ENCODE peak calls at places on chromosomes 3 and 15, in six cellular contexts. H is effector memory CD4-positive, alpha-beta T cell; G is ascending aorta; S is BJ; F is neural progenitor cell; A is NT2/D1. C is an unnamed sample.
A peak's percentile ranks its signal among the peaks of the same experiment; 100 is the strongest.

GRCh38 chr15:45372032-45372995 is 6.0 kb downstream of the GATM start:
- DNase-seq in H (no peak), G (no peak), S (no peak), F (no peak), A (no peak), C (no peak)

GRCh38 chr3:140699516-140700231 is 21.8 kb downstream of the TRIM42 start:
- DNase-seq in H (no peak), G (no peak), S (no peak), F (no peak), A (no peak), C (no peak)

GRCh38 chr3:134708025-134708597 is 57.3 kb upstream of the KY start:
- DNase-seq in H (no peak), G (no peak), S (no peak), F (no peak), A (no peak), C (no peak)

GRCh38 chr15:86879250-86880229 is 799.9 kb downstream of the AGBL1 start:
- DNase-seq in H (no peak), G (no peak), S (no peak), F (no peak), A (no peak), C (no peak)

GRCh38 chr15:79140846-79141570 is 50.4 kb upstream of the RASGRF1 start:
- DNase-seq in H (no peak), G (no peak), S (no peak), F (no peak), A (no peak), C (no peak)

GRCh38 chr15:88656760-88657221 is 18.0 kb downstream of the ISG20 start:
- DNase-seq in H (no peak), G (no peak), S (no peak), F (no peak), A (no peak), C (no peak)

GRCh38 chr3:70943886-70944285 is 631.4 kb upstream of the MDFIC2 start:
- DNase-seq in H (no peak), G (no peak), S (no peak), F (no peak), A (no peak), C (no peak)

GRCh38 chr3:7567160-7567559 is 706.2 kb downstream of the GRM7 start:
- DNase-seq in H (no peak), G (no peak), S (no peak), F (no peak), A (no peak), C (no peak)

GRCh38 chr3:56154297-56154696 is 314.0 kb downstream of the ERC2 start:
- DNase-seq in H (no peak), G (no peak), S (no peak), F (no peak), A (no peak), C (no peak)

GRCh38 chr3:32502089-32502943 is at the start of gene CMTM6:
- DNase-seq in H (peak; percentile 65), G (peak; percentile 21), S (no peak), F (peak; percentile 91), A (peak; percentile 60), C (peak; percentile 90)

GRCh38 chr15:80437492-80437891 is 33.3 kb downstream of the ARNT2 start:
- DNase-seq in H (no peak), G (no peak), S (no peak), F (no peak), A (no peak), C (no peak)

GRCh38 chr3:152405915-152406802 is 137.4 kb downstream of the MBNL1 start:
- DNase-seq in H (no peak), G (no peak), S (peak; percentile 95), F (no peak), A (no peak), C (peak; percentile 92)

GRCh38 chr3:108780235-108780634 is 23.0 kb upstream of the RETNLB start:
- DNase-seq in H (peak; percentile 4), G (no peak), S (no peak), F (no peak), A (no peak), C (no peak)
- H3K4me3 ChIP-seq in H (no peak overlapping the region), G (no peak overlapping the region), S (no peak overlapping the region), F (no peak overlapping the region), A (no peak overlapping the region), C (no peak overlapping the region)

GRCh38 chr15:43006991-43007390 is 86.4 kb upstream of the TTBK2 start:
- DNase-seq in H (no peak), G (no peak), S (no peak), F (no peak), A (no peak), C (no peak)
- H3K36me3 ChIP-seq in H (peaks cover 22% of the 10 kb centered on the region), G (peaks cover 56% of the 10 kb centered on the region), S (peaks cover 15% of the 10 kb centered on the region), F (peaks cover 11% of the 10 kb centered on the region), A (peaks cover 60% of the 10 kb centered on the region), C (peaks cover 27% of the 10 kb centered on the region)

DNA sequence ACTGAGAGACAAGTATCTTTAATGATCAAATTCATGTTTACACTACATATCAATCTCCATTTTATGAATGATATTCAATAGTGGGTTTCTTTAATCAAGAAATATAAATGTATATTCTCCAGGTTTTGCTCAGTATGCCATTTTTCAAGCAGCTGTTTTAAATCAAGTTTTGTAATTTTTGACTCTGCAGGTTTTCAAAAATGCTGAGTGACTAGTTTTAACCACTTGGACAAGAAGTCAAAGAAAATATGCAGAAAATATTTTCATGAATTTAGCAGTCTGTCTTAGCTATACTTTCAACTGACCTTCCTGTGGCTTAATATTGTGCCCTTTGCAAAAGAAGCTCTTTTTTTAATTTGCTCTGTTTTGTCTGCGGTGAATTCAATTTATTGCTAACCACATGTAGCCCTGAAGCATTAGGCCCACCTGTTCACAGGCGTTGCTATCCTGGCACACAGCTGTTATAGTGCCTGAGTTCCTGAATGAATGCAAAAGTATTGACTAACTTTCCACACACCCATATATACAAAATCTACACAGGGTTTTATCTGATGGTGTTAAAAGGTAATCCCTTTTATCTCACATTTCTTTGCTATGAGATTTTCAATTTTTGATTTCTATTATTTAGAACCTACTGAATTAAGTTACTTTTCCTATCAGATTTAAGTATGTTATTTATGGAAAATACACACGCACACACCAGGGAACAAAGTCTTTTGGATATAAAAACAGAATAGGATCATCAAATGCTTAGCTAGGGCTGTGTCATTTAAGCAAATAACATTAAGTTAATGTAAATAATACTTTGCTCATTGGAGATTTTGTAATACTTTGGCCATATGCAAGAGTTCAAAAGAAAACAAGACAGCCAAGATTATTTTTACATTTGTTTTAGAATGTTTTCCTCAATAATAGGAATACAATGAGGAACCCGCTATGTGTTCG is 1166.1 kb upstream of the GBE1 start:
- DNase-seq in H (no peak), G (no peak), S (no peak), F (no peak), A (no peak), C (no peak)
- H3K4me3 ChIP-seq in H (no peak overlapping the region), G (no peak overlapping the region), S (no peak overlapping the region), F (no peak overlapping the region), A (no peak overlapping the region), C (no peak overlapping the region)

GRCh38 chr3:127606981-127607595 is 8.9 kb downstream of the MCM2 start:
- DNase-seq in H (no peak), G (no peak), S (no peak), F (no peak), A (no peak), C (no peak)
- H3K36me3 ChIP-seq in H (peaks cover 19% of the 10 kb centered on the region), G (peaks cover 13% of the 10 kb centered on the region), S (peaks cover 8% of the 10 kb centered on the region), F (no peaks in the 10 kb centered on the region), A (peaks cover 90% of the 10 kb centered on the region), C (peaks cover 16% of the 10 kb centered on the region)

DNA sequence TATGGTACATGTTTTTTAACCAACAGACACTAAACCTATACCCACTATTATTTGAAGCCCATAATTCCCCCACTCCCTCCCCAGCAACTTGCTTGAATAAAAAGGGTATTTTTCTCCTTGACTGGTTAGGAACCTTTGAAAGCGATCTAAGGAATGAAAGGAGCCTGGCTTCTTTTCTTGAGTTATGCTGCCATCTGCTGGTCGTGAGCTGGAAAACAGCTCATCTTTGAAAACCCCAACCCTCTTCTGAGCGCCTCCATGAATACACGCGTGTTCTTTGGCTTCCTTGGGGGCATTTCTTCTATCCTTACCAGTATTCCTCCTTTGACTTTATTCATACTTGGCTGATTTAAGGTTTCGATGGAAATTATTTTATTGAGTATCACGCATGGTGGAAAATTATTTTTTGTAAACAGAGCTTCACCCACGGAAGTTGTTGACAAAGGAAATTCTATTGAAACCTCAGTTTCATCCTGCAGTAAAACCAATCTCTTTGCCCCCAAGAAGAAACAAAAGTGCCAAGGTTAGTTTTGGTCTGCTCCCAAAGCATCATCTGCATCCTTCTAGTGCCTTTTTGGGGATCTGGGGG is 171.6 kb downstream of the SV2B start:
- DNase-seq in H (peak; percentile 20), G (no peak), S (no peak), F (peak; percentile 86), A (peak; percentile 70), C (peak; percentile 78)
- H3K4me3 ChIP-seq in H (no peak overlapping the region), G (no peak overlapping the region), S (no peak overlapping the region), F (no peak overlapping the region), A (no peak overlapping the region), C (no peak overlapping the region)

GRCh38 chr15:65884511-65884910 is 15.2 kb downstream of the RAB11A start:
- DNase-seq in H (no peak), G (no peak), S (no peak), F (no peak), A (no peak), C (no peak)

GRCh38 chr15:65877752-65878151 is 8.5 kb downstream of the RAB11A start:
- DNase-seq in H (no peak), G (no peak), S (no peak), F (no peak), A (no peak), C (no peak)

GRCh38 chr15:65885668-65886218 is 16.5 kb downstream of the RAB11A start:
- DNase-seq in H (no peak), G (no peak), S (no peak), F (no peak), A (no peak), C (no peak)

GRCh38 chr15:65883571-65883970 is 14.3 kb downstream of the RAB11A start:
- DNase-seq in H (no peak), G (no peak), S (no peak), F (no peak), A (no peak), C (no peak)

DNA sequence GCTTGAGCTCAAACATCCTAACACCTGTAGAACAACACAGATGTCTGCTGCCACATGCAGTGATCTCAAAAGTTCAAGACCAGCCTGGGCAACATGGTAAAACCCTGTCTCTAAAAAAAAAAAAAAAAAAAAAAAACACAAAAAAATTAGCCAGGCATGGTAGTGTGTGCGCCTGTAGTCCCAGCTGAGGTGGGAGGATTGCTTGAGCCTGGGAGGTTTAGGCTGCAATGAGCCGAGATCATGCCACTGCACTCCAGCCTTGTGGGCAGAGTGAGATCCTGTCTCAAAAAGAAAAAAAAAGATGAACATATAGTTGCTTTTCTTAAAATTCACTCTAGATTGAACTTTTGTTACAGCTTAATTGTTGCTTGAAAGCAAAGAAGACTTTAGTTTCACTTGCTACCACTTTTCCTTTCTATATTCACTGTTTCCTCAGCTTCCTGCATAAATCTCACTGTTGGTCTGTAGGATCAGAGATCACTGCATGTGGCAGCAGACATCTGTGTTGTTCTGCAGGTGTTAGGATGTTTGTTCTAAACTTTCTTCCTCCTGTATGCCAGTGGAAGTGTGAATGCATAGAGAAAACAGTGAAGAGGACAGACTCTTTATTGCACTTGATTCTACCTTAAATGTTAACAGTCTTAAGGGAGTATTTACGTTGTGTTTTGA is 12.6 kb downstream of the RAB11A start:
- DNase-seq in H (no peak), G (no peak), S (no peak), F (no peak), A (no peak), C (no peak)
- H3K36me3 ChIP-seq in H (peaks cover 41% of the 10 kb centered on the region), G (peaks cover 63% of the 10 kb centered on the region), S (peaks cover 5% of the 10 kb centered on the region), F (peaks cover 37% of the 10 kb centered on the region), A (peaks cover 85% of the 10 kb centered on the region), C (peaks cover 59% of the 10 kb centered on the region)

DNA sequence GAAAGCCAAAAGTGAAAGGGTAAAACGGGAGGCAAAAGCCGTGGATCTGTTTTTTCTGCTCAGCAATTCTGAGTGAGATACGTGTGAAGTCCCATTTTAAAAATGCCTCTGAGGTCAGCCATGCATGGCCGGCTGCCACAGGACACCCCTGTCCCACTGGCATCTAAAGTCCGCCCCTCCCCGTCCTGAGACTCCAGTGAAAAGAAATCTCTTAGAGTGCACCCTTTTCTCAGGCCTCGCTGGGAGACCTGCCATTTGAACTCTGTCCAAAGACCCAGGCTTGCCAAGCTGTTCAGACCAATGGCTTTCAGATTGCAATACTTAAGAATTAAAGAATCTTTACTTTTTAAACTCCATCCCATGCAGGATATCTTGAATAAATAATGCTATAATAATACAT is 61.0 kb upstream of the SLC24A5 start:
- DNase-seq in H (no peak), G (no peak), S (no peak), F (no peak), A (no peak), C (peak; percentile 29)
- H3K4me3 ChIP-seq in H (no peak overlapping the region), G (peak overlapping the region; percentile 51), S (no peak overlapping the region), F (no peak overlapping the region), A (no peak overlapping the region), C (no peak overlapping the region)